ENCODE peak calls at places on chromosomes 3 and 15, in five cellular contexts. P is astrocyte of the spinal cord, X is HL-60, C is cardiac fibroblast, I is body of pancreas. M is an unnamed sample.

GRCh38 chr3:74370342-74370741 is 244.1 kb downstream of the CNTN3 start:
- DNase-seq in X (no peak), I (no peak), C (no peak), P (no peak), M (no peak)

GRCh38 chr15:85141601-85142185 is 160.0 kb downstream of the PDE8A start:
- DNase-seq in C (no peak), X (no peak), P (peak; percentile 2), I (no peak), M (no peak)

GRCh38 chr15:79130535-79131130 is 40.1 kb upstream of the RASGRF1 start:
- DNase-seq in C (no peak), P (no peak), I (no peak), X (no peak), M (no peak)

GRCh38 chr3:140629351-140630137 is 48.3 kb upstream of the TRIM42 start:
- DNase-seq in P (peak; percentile 96), C (peak; percentile 85), I (no peak), X (no peak), M (peak; percentile 92)

GRCh38 chr3:56926513-56927282 is 124.9 kb upstream of the ARHGEF3 start:
- DNase-seq in C (peak; percentile 61), P (peak; percentile 78), I (no peak), X (no peak), M (peak; percentile 97)

GRCh38 chr3:194212021-194212868 is 76.3 kb downstream of the HES1 start:
- DNase-seq in P (no peak), C (no peak), I (no peak), X (no peak), M (no peak)

GRCh38 chr3:81998139-81998755 is 236.8 kb upstream of the GBE1 start:
- DNase-seq in P (peak; percentile 35), C (peak; percentile 36), X (no peak), I (peak; percentile 15), M (no peak)

GRCh38 chr3:122969585-122970453 is 57.7 kb downstream of the SEMA5B start:
- DNase-seq in X (no peak), I (no peak), C (peak; percentile 73), P (peak; percentile 29), M (peak; percentile 21)

GRCh38 chr15:37877851-37878577 is 56.4 kb upstream of the TMCO5A start:
- DNase-seq in X (no peak), I (no peak), P (peak; percentile 83), C (peak; percentile 76), M (peak; percentile 80)

GRCh38 chr15:29348308-29348914 is 78.8 kb upstream of the NSMCE3 start:
- DNase-seq in X (no peak), C (peak; percentile 3), P (no peak), I (no peak), M (no peak)

GRCh38 chr3:138334608-138335007 is 5.0 kb upstream of the NME9 start:
- DNase-seq in P (no peak), I (no peak), X (no peak), C (no peak), M (no peak)

GRCh38 chr3:73656241-73656890 is 31.6 kb upstream of the PDZRN3 start:
- DNase-seq in C (no peak), I (no peak), X (no peak), P (peak; percentile 63), M (no peak)

GRCh38 chr3:30685267-30685667 is 78.9 kb downstream of the TGFBR2 start:
- DNase-seq in C (peak; percentile 42), X (peak; percentile 33), P (no peak), I (no peak), M (peak; percentile 89)

GRCh38 chr15:76012021-76012551 is at the start of gene NRG4:
- DNase-seq in X (no peak), C (peak; percentile 5), I (peak; percentile 72), P (no peak), M (peak; percentile 28)

GRCh38 chr3:45917146-45917885 is 25.9 kb upstream of the CXCR6 start:
- DNase-seq in I (no peak), X (no peak), C (no peak), P (no peak), M (no peak)

GRCh38 chr15:70409388-70409787 is 311.7 kb upstream of the TLE3 start:
- DNase-seq in C (no peak), I (no peak), P (no peak), X (no peak), M (no peak)

GRCh38 chr3:129936757-129937156 is 37.8 kb upstream of the TRH start:
- DNase-seq in P (peak; percentile 84), X (peak; percentile 41), I (peak; percentile 27), C (peak; percentile 65), M (peak; percentile 86)

GRCh38 chr15:45118131-45118588 is 4.0 kb downstream of the DUOXA2 start:
- DNase-seq in I (peak; percentile 91), C (peak; percentile 92), X (peak; percentile 87), P (peak; percentile 89), M (peak; percentile 89)

GRCh38 chr15:61556037-61556648 is 327.0 kb upstream of the RORA start:
- DNase-seq in P (peak; percentile 86), I (no peak), C (peak; percentile 6), X (no peak), M (peak; percentile 8)

GRCh38 chr3:117844676-117845075 is 1135.1 kb downstream of the TUSC7 start:
- DNase-seq in X (no peak), I (no peak), C (no peak), P (peak; percentile 30), M (no peak)

GRCh38 chr3:64152100-64152499 is 73.2 kb downstream of the PRICKLE2 start:
- DNase-seq in P (peak; percentile 85), I (no peak), X (no peak), C (peak; percentile 90), M (peak; percentile 94)

GRCh38 chr15:73053398-73053723 is 1.1 kb downstream of the NEO1 start:
- DNase-seq in C (no peak), P (no peak), X (no peak), I (no peak), M (no peak)

GRCh38 chr3:67947808-67948508 is 293.5 kb upstream of the SUCLG2 start:
- DNase-seq in P (no peak), C (no peak), X (no peak), I (no peak), M (peak; percentile 42)

GRCh38 chr15:77532846-77533245 is 99.9 kb downstream of the LINGO1 start:
- DNase-seq in P (no peak), X (no peak), I (no peak), C (no peak), M (no peak)

GRCh38 chr15:83565553-83566159 is 88.3 kb upstream of the ADAMTSL3 start:
- DNase-seq in I (no peak), C (peak; percentile 37), X (no peak), P (peak; percentile 29), M (peak; percentile 31)

GRCh38 chr15:31278544-31279220 is 48.0 kb upstream of the KLF13 start:
- DNase-seq in I (peak; percentile 8), P (no peak), C (no peak), X (no peak), M (no peak)

GRCh38 chr15:101813803-101814534 is 2.0 kb downstream of the OR4F15 start:
- DNase-seq in C (no peak), X (no peak), I (no peak), P (no peak), M (peak; percentile 22)

GRCh38 chr15:78372880-78373279 is 32.7 kb downstream of the CRABP1 start:
- DNase-seq in C (no peak), I (no peak), P (no peak), X (no peak), M (no peak)

GRCh38 chr15:92142242-92143232 is 251.1 kb upstream of the ST8SIA2 start:
- DNase-seq in I (no peak), C (peak; percentile 44), P (no peak), X (no peak), M (no peak)

GRCh38 chr3:117409256-117409655 is 699.7 kb downstream of the TUSC7 start:
- DNase-seq in P (no peak), X (no peak), C (no peak), I (no peak), M (no peak)

GRCh38 chr3:88195951-88196434 is 46.2 kb downstream of the C3orf38 start:
- DNase-seq in I (no peak), X (no peak), P (peak; percentile 56), C (peak; percentile 62), M (peak; percentile 12)

GRCh38 chr3:13564751-13565560 is 16.0 kb downstream of the FBLN2 start:
- DNase-seq in P (no peak), C (no peak), X (no peak), I (no peak), M (no peak)

GRCh38 chr15:84606653-84607120 is 5.9 kb downstream of the ZSCAN2 start:
- DNase-seq in P (no peak), X (no peak), C (no peak), I (no peak), M (no peak)

GRCh38 chr3:110881069-110881468 is 190.5 kb upstream of the NECTIN3 start:
- DNase-seq in P (peak; percentile 72), I (peak; percentile 75), X (peak; percentile 7), C (peak; percentile 64), M (no peak)

GRCh38 chr3:178382388-178383061 is 153.7 kb upstream of the KCNMB2 start:
- DNase-seq in X (no peak), P (peak; percentile 83), I (no peak), C (peak; percentile 87), M (peak; percentile 86)

GRCh38 chr3:130242850-130243569 is 102.5 kb upstream of the COL6A5 start:
- DNase-seq in I (no peak), C (peak; percentile 46), P (no peak), X (no peak), M (peak; percentile 12)

GRCh38 chr15:69393831-69394491 is 20.2 kb upstream of the KIF23 start:
- DNase-seq in X (no peak), C (no peak), I (no peak), P (no peak), M (no peak)

GRCh38 chr3:30658328-30659052 is 52.1 kb downstream of the TGFBR2 start:
- DNase-seq in C (peak; percentile 70), I (no peak), P (peak; percentile 89), X (peak; percentile 75), M (peak; percentile 70)

DNA sequence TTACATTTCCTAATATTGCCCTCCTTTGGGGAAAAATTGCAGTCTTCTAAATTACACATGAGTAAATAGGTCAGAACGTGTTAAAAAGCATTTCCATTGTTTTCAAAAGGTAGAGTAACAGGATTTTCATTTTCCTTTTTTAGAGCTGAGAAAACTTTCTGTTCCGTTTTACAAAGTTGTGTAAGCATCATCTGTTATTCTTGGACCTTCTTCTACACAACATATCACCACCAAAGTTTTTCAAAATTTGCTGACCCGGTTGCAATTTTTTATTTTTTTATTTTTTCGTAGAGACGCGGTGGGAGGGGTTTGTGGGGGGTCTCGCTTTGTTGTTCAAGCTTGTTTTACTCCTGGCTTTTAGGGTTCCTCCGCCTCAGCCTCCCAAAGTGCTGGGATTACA is 1.1 kb downstream of the CCDC39 start:
- DNase-seq in I (no peak), P (no peak), X (no peak), C (no peak), M (no peak)
- H3K4me3 ChIP-seq in I (no peak overlapping the region), P (no peak overlapping the region), X (no peak overlapping the region), C (no peak overlapping the region), M (no peak overlapping the region)

GRCh38 chr15:51229907-51230328 is 108.5 kb downstream of the CYP19A1 start:
- DNase-seq in P (peak; percentile 30), C (peak; percentile 67), X (no peak), I (no peak), M (peak; percentile 61)
- TF ChIP-seq CTCF in P (peak; percentile 41), C (peak; percentile 31), X (no peak), I (peak; percentile 41), M (peak; percentile 54)

GRCh38 chr3:49173116-49173791 is 1.9 kb downstream of the KLHDC8B start:
- DNase-seq in P (peak; percentile 25), I (no peak), C (peak; percentile 70), X (no peak), M (peak; percentile 58)
- H3K4me3 ChIP-seq in P (no peak overlapping the region), I (no peak overlapping the region), C (no peak overlapping the region), X (no peak overlapping the region), M (peak overlapping the region; percentile 81)

GRCh38 chr3:19662516-19662915 is 271.5 kb downstream of the EFHB start:
- DNase-seq in X (no peak), I (no peak), P (no peak), C (no peak), M (no peak)

GRCh38 chr3:19668163-19668562 is 265.9 kb downstream of the EFHB start:
- DNase-seq in C (no peak), P (no peak), I (no peak), X (no peak), M (no peak)
- TF ChIP-seq CTCF in C (no peak), P (no peak), I (no peak), X (no peak), M (no peak)